ENCODE peak calls at places on chromosome 19, in four cellular contexts. One of them, this sample, is unnamed.

GRCh38 chr19:19452241-19453128 is 47.0 kb downstream of the GATAD2A start:
- DNase-seq in IMR-90: no peak
- DNase-seq in neuronal stem cell: no peak
- DNase-seq in mesendoderm: no peak
- DNase-seq in this sample: no peak

GRCh38 chr19:34662919-34663318 is 14.0 kb downstream of the SCGB2B2 start:
- DNase-seq in IMR-90: no peak
- DNase-seq in neuronal stem cell: no peak
- DNase-seq in mesendoderm: peak; percentile 42
- DNase-seq in this sample: no peak

GRCh38 chr19:38737297-38737865 is 6.9 kb downstream of the CAPN12 start:
- DNase-seq in IMR-90: no peak
- DNase-seq in neuronal stem cell: no peak
- DNase-seq in mesendoderm: no peak
- DNase-seq in this sample: no peak

GRCh38 chr19:42048992-42049391 is 21.0 kb downstream of the GRIK5 start:
- DNase-seq in IMR-90: no peak
- DNase-seq in neuronal stem cell: no peak
- DNase-seq in mesendoderm: no peak
- DNase-seq in this sample: peak; percentile 11

GRCh38 chr19:55095260-55096060 is 19.8 kb downstream of the EPS8L1 start:
- DNase-seq in IMR-90: no peak
- DNase-seq in neuronal stem cell: no peak
- DNase-seq in mesendoderm: peak; percentile 73
- DNase-seq in this sample: no peak

GRCh38 chr19:50451223-50451534 is 18.5 kb downstream of the MYBPC2 start:
- DNase-seq in IMR-90: no peak
- DNase-seq in neuronal stem cell: no peak
- DNase-seq in mesendoderm: no peak
- DNase-seq in this sample: no peak

GRCh38 chr19:47445527-47445926 is 26.2 kb downstream of the SLC8A2 start:
- DNase-seq in IMR-90: no peak
- DNase-seq in neuronal stem cell: no peak
- DNase-seq in mesendoderm: no peak
- DNase-seq in this sample: no peak

GRCh38 chr19:46728208-46728607 is 11.3 kb upstream of the PRKD2 start:
- DNase-seq in IMR-90: no peak
- DNase-seq in neuronal stem cell: no peak
- DNase-seq in mesendoderm: no peak
- DNase-seq in this sample: no peak

GRCh38 chr19:4730740-4731171 is 7.1 kb upstream of the DPP9 start:
- DNase-seq in IMR-90: no peak
- DNase-seq in neuronal stem cell: no peak
- DNase-seq in mesendoderm: peak; percentile 48
- DNase-seq in this sample: peak; percentile 22

GRCh38 chr19:9838324-9838723 is 3.2 kb downstream of the PIN1 start:
- DNase-seq in IMR-90: no peak
- DNase-seq in neuronal stem cell: no peak
- DNase-seq in mesendoderm: no peak
- DNase-seq in this sample: no peak

GRCh38 chr19:46025825-46026224 is 3.0 kb upstream of the PGLYRP1 start:
- DNase-seq in IMR-90: no peak
- DNase-seq in neuronal stem cell: no peak
- DNase-seq in mesendoderm: no peak
- DNase-seq in this sample: no peak

GRCh38 chr19:616732-617526 is 16.4 kb downstream of the POLRMT start:
- DNase-seq in IMR-90: no peak
- DNase-seq in neuronal stem cell: no peak
- DNase-seq in mesendoderm: no peak
- DNase-seq in this sample: no peak

GRCh38 chr19:15448778-15449619 is 757 bp downstream of the WIZ start:
- DNase-seq in IMR-90: no peak
- DNase-seq in neuronal stem cell: no peak
- DNase-seq in mesendoderm: no peak
- DNase-seq in this sample: peak; percentile 34

GRCh38 chr19:14375055-14375581 is 6.1 kb upstream of the ADGRE5 start:
- DNase-seq in IMR-90: no peak
- DNase-seq in neuronal stem cell: no peak
- DNase-seq in mesendoderm: no peak
- DNase-seq in this sample: no peak

GRCh38 chr19:46030861-46031550 is 8.2 kb upstream of the PGLYRP1 start:
- DNase-seq in IMR-90: no peak
- DNase-seq in neuronal stem cell: no peak
- DNase-seq in mesendoderm: no peak
- DNase-seq in this sample: no peak

GRCh38 chr19:41746593-41747227 is 8.6 kb upstream of the CEACAM6 start:
- DNase-seq in IMR-90: peak; percentile 39
- DNase-seq in neuronal stem cell: peak; percentile 3
- DNase-seq in mesendoderm: peak; percentile 60
- DNase-seq in this sample: no peak

GRCh38 chr19:1980782-1981181 is 34.7 kb downstream of the BTBD2 start:
- DNase-seq in IMR-90: no peak
- DNase-seq in neuronal stem cell: no peak
- DNase-seq in mesendoderm: no peak
- DNase-seq in this sample: no peak

GRCh38 chr19:1978346-1978894 is 37.1 kb downstream of the BTBD2 start:
- DNase-seq in IMR-90: no peak
- DNase-seq in neuronal stem cell: no peak
- DNase-seq in mesendoderm: no peak
- DNase-seq in this sample: no peak

GRCh38 chr19:1979017-1979416 is 36.5 kb downstream of the BTBD2 start:
- DNase-seq in IMR-90: no peak
- DNase-seq in neuronal stem cell: no peak
- DNase-seq in mesendoderm: no peak
- DNase-seq in this sample: no peak

GRCh38 chr19:1980068-1980467 is 35.4 kb downstream of the BTBD2 start:
- DNase-seq in IMR-90: no peak
- DNase-seq in neuronal stem cell: no peak
- DNase-seq in mesendoderm: no peak
- DNase-seq in this sample: no peak

DNA sequence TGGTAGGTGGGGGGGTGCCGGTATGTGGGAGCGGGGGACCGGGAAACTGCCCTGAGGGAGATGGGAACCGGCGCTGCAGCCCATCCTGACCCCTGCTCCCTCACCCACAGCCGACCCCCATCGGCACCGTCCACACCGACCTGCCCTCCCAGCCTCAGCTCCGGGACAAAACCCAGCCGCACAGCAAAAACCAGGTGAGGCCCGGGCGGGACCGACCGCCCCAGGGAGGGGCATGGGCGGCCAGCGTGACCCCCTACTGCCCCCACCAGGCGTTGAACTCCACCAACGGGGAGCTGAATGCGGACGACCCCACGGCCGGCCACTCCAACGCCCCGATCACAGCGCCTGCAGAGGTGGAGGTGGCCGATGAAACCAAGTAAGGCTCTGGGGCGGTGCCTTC is 35.9 kb downstream of the BTBD2 start:
- DNase-seq in IMR-90: no peak
- DNase-seq in neuronal stem cell: no peak
- DNase-seq in mesendoderm: no peak
- DNase-seq in this sample: no peak
- H2BK120ac ChIP-seq in IMR-90: no peak overlapping the region
- H2BK120ac ChIP-seq in neuronal stem cell: no peak overlapping the region
- H2BK120ac ChIP-seq in mesendoderm: no peak overlapping the region
- H2BK120ac ChIP-seq in this sample: no peak overlapping the region

GRCh38 chr19:12804051-12804450 is 2.2 kb downstream of the THSD8 start:
- DNase-seq in IMR-90: no peak
- DNase-seq in neuronal stem cell: no peak
- DNase-seq in mesendoderm: no peak
- DNase-seq in this sample: no peak

GRCh38 chr19:12802267-12803106 is 618 bp downstream of the THSD8 start:
- DNase-seq in IMR-90: no peak
- DNase-seq in neuronal stem cell: no peak
- DNase-seq in mesendoderm: no peak
- DNase-seq in this sample: no peak

GRCh38 chr19:12801466-12802266 is at the start of the genes PRDX2 and THSD8:
- DNase-seq in IMR-90: peak; percentile 65
- DNase-seq in neuronal stem cell: peak; percentile 80
- DNase-seq in mesendoderm: peak; percentile 79
- DNase-seq in this sample: peak; percentile 71

GRCh38 chr19:12800873-12801465 is 631 bp downstream of the PRDX2 start:
- DNase-seq in IMR-90: no peak
- DNase-seq in neuronal stem cell: no peak
- DNase-seq in mesendoderm: no peak
- DNase-seq in this sample: peak; percentile 33

GRCh38 chr19:12806242-12807131 is at the start of gene RNASEH2A:
- DNase-seq in IMR-90: peak; percentile 86
- DNase-seq in neuronal stem cell: peak; percentile 85
- DNase-seq in mesendoderm: peak; percentile 94
- DNase-seq in this sample: peak; percentile 91
- H2BK120ac ChIP-seq in IMR-90: peak within 1 kb of the TSS; percentile 48
- H2BK120ac ChIP-seq in neuronal stem cell: no peak within 1 kb of the TSS
- H2BK120ac ChIP-seq in mesendoderm: no peak within 1 kb of the TSS
- H2BK120ac ChIP-seq in this sample: peak within 1 kb of the TSS; percentile 81

DNA sequence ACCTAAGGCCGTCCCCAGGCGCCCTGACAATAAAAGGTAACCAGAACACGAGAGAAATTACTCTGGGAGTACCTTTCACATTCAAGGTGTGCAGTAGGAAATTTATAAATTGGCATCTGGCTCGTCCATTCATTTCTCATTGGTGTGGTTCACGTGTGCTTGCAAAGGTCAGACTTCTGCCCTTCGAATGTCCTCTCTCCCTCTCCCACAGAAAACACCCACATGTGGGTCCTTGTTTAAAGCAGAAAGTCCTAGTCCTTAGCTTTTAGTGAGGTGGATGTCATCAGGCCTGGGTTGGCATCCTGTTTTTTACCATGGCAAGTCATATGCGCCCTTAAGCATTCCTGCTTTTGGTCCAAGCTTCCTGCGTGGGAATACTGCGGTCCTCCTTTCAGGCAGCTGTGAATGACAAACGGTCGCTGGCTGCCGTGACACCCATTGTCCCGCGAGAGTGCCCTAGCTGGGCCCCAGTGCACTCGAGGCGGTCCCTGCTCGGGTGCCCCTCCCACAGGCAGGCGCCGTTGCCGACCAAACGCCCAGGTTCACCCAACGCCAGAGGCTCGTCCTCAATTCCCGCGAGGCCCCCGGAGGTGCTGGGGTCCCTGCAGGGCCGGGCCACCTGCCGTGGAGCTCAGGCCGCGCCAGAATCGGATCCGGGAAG is at the start of gene NUDT19:
- DNase-seq in IMR-90: peak; percentile 73
- DNase-seq in neuronal stem cell: peak; percentile 36
- DNase-seq in mesendoderm: no peak
- DNase-seq in this sample: peak; percentile 84
- H2BK120ac ChIP-seq in IMR-90: peak within 1 kb of the TSS; percentile 4
- H2BK120ac ChIP-seq in neuronal stem cell: peak within 1 kb of the TSS; percentile 87
- H2BK120ac ChIP-seq in mesendoderm: no peak within 1 kb of the TSS
- H2BK120ac ChIP-seq in this sample: no peak within 1 kb of the TSS

GRCh38 chr19:16572332-16573211 is at the start of gene SLC35E1:
- DNase-seq in IMR-90: peak; percentile 94
- DNase-seq in neuronal stem cell: peak; percentile 96
- DNase-seq in mesendoderm: peak; percentile 99
- DNase-seq in this sample: peak; percentile 96

GRCh38 chr19:16571689-16572331 is 405 bp downstream of the SLC35E1 start:
- DNase-seq in IMR-90: peak; percentile 20
- DNase-seq in neuronal stem cell: peak; percentile 24
- DNase-seq in mesendoderm: peak; percentile 41
- DNase-seq in this sample: peak; percentile 30

GRCh38 chr19:16566702-16567101 is 5.5 kb downstream of the SLC35E1 start:
- DNase-seq in IMR-90: no peak
- DNase-seq in neuronal stem cell: no peak
- DNase-seq in mesendoderm: no peak
- DNase-seq in this sample: no peak

GRCh38 chr19:16571283-16571682 is 932 bp downstream of the SLC35E1 start:
- DNase-seq in IMR-90: peak; percentile 36
- DNase-seq in neuronal stem cell: no peak
- DNase-seq in mesendoderm: no peak
- DNase-seq in this sample: peak; percentile 51

DNA sequence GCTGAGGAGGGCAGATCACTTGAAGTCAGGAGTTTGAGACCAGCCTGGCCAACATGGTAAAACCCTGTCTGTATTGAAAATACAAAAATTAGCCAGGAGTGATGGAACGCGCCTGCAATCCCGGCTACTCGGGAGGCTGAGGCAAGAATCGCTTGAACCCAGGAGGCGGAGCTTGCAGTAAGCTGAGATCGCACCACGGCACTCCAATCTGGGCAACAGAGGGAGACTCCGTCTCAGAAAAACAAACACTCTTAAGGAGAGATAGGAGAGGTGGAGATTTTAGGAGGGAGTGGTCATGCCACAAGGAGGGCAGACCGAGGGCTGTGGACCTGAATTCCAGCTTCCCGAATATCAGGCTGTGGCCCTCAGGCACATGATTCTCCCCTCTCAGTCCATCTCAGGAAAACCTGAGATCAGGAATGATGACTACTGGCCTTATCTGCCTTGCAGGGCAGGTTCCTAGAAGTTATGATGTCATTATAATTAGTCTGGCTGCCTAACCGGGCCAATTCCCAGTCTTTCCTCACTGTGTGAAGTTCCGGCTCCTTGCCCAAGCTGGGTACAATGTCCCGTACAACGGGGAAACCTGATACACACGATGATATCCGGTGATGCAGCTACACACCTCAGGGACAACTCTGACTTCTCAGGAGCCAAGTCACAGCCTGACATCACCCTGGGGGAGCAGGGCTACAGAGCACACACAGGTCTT is 2.5 kb downstream of the SLC35E1 start:
- DNase-seq in IMR-90: no peak
- DNase-seq in neuronal stem cell: no peak
- DNase-seq in mesendoderm: peak; percentile 32
- DNase-seq in this sample: no peak
- H2BK120ac ChIP-seq in IMR-90: no peak overlapping the region
- H2BK120ac ChIP-seq in neuronal stem cell: no peak overlapping the region
- H2BK120ac ChIP-seq in mesendoderm: no peak overlapping the region
- H2BK120ac ChIP-seq in this sample: no peak overlapping the region